ENCODE peak calls at places on chromosome 16, in eight cellular contexts. O, V, H, P, U, M, G and A are unnamed samples.

GRCh38 chr16:59988591-59988990 is 1254.5 kb upstream of the GOT2 start:
- DNase-seq in O (no peak), V (no peak), H (no peak), P (no peak), U (no peak), M (no peak), G (no peak), A (no peak)

GRCh38 chr16:87140211-87141200 is 176.7 kb downstream of the C16orf95 start:
- DNase-seq in O (no peak), V (no peak), H (no peak), P (no peak), U (no peak), M (no peak), G (no peak), A (no peak)

GRCh38 chr16:66427451-66427860 is 361 bp downstream of the BEAN1 start:
- DNase-seq in O (no peak), V (no peak), H (no peak), P (no peak), U (no peak), M (no peak), G (no peak), A (no peak)

GRCh38 chr16:63690961-63691360 is 1430.9 kb downstream of the CDH11 start:
- DNase-seq in O (no peak), V (no peak), H (no peak), P (no peak), U (no peak), M (no peak), G (no peak), A (no peak)

GRCh38 chr16:19436540-19436939 is 18.9 kb downstream of the TMC5 start:
- DNase-seq in O (no peak), V (no peak), H (no peak), P (no peak), U (no peak), M (no peak), G (no peak), A (no peak)

GRCh38 chr16:19167710-19168172 is 299 bp upstream of the SYT17 start:
- DNase-seq in O (peak; percentile 60), V (peak; percentile 81), H (no peak), P (peak; percentile 29), U (peak; percentile 90), M (peak; percentile 76), G (no peak), A (peak; percentile 65)

GRCh38 chr16:63447121-63447520 is 1410.9 kb upstream of the CDH8 start:
- DNase-seq in O (no peak), V (no peak), H (no peak), P (no peak), U (no peak), M (no peak), G (no peak), A (no peak)

GRCh38 chr16:5502467-5502869 is 404.9 kb upstream of the EEF2KMT start:
- DNase-seq in O (no peak), V (peak; percentile 63), H (no peak), P (no peak), U (peak; percentile 17), M (no peak), G (no peak), A (peak; percentile 46)

GRCh38 chr16:87955302-87956168 is 4.3 kb downstream of the BANP start:
- DNase-seq in O (no peak), V (no peak), H (no peak), P (no peak), U (no peak), M (no peak), G (no peak), A (no peak)

GRCh38 chr16:56781565-56781964 is 51.6 kb downstream of the NUP93 start:
- DNase-seq in O (no peak), V (no peak), H (no peak), P (no peak), U (no peak), M (no peak), G (no peak), A (no peak)
- H3K4me3 ChIP-seq in O (no peak overlapping the region), V (no peak overlapping the region), H (no peak overlapping the region), P (no peak overlapping the region), U (no peak overlapping the region), M (no peak overlapping the region), G (no peak overlapping the region), A (no peak overlapping the region)

GRCh38 chr16:17058471-17058870 is 412.3 kb downstream of the XYLT1 start:
- DNase-seq in O (no peak), V (no peak), H (no peak), P (no peak), U (no peak), M (no peak), G (no peak), A (no peak)

GRCh38 chr16:17061326-17061725 is 409.4 kb downstream of the XYLT1 start:
- DNase-seq in O (no peak), V (no peak), H (no peak), P (no peak), U (no peak), M (no peak), G (no peak), A (no peak)

GRCh38 chr16:17062676-17063075 is 408.1 kb downstream of the XYLT1 start:
- DNase-seq in O (no peak), V (no peak), H (no peak), P (no peak), U (no peak), M (no peak), G (no peak), A (no peak)

GRCh38 chr16:17067882-17068281 is 402.9 kb downstream of the XYLT1 start:
- DNase-seq in O (no peak), V (no peak), H (no peak), P (no peak), U (no peak), M (no peak), G (no peak), A (no peak)

GRCh38 chr16:17063156-17063555 is 407.6 kb downstream of the XYLT1 start:
- DNase-seq in O (no peak), V (no peak), H (no peak), P (no peak), U (no peak), M (no peak), G (no peak), A (no peak)
- H3K9me3 ChIP-seq in O (no peaks in the 10 kb centered on the region), V (no peaks in the 10 kb centered on the region), H (no peaks in the 10 kb centered on the region), P (no peaks in the 10 kb centered on the region), U (no peaks in the 10 kb centered on the region), M (no peaks in the 10 kb centered on the region), G (no peaks in the 10 kb centered on the region), A (no peaks in the 10 kb centered on the region)

DNA sequence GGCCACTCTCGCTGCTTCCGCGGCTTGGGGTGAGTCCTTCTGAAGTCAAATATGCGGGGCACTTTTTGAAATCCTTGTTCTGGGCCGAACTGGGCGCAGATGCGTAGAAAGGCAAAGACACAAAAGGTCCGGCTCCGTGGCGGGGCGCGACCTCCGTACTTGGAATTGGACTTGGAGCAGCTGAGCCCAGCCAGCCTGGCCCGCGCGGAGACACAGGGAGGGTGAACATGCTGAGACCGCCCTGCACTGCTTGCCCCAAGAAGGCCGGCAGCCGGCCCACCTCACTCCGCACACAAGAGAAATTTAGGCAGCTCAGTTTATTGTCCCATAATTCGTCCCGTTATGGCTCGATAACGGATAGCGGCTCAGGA is 72.2 kb downstream of the CES1 start:
- DNase-seq in O (no peak), V (no peak), H (no peak), P (no peak), U (no peak), M (no peak), G (no peak), A (no peak)
- H3K4me3 ChIP-seq in O (no peak overlapping the region), V (no peak overlapping the region), H (no peak overlapping the region), P (no peak overlapping the region), U (no peak overlapping the region), M (no peak overlapping the region), G (no peak overlapping the region), A (no peak overlapping the region)

DNA sequence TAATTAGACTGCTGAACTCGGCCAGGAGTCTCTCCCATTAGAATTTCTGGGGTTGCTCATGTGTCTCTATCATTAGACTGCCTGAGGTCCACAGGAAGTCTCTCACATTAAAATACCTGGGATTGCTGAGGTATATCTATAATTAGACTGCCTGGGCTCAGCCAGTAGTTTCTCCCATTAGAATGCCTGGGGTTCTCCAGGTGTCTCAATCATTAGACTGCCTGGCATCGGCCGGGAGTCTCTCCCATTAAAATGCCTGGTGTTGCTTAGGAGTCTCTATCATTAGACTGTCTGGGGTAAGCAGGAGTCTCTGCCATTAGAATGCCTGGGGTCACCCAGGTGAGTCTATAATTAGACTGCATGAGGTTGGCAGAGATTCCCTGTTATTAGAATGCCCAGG is 2233.4 kb downstream of the TP53TG3F start:
- DNase-seq in O (no peak), V (no peak), H (no peak), P (no peak), U (no peak), M (no peak), G (no peak), A (no peak)
- H3K9me3 ChIP-seq in O (no peaks in the 10 kb centered on the region), V (no peaks in the 10 kb centered on the region), H (no peaks in the 10 kb centered on the region), P (no peaks in the 10 kb centered on the region), U (no peaks in the 10 kb centered on the region), M (peaks cover 13% of the 10 kb centered on the region), G (peaks cover 7% of the 10 kb centered on the region), A (no peaks in the 10 kb centered on the region)

GRCh38 chr16:1537763-1538289 is 4.4 kb downstream of the TMEM204 start:
- DNase-seq in O (no peak), V (no peak), H (peak; percentile 40), P (peak; percentile 17), U (no peak), M (no peak), G (no peak), A (no peak)

GRCh38 chr16:1537138-1537577 is 3.7 kb downstream of the TMEM204 start:
- DNase-seq in O (no peak), V (no peak), H (no peak), P (peak; percentile 23), U (no peak), M (no peak), G (no peak), A (no peak)

GRCh38 chr16:1540556-1540855 is 7.0 kb downstream of the TMEM204 start:
- DNase-seq in O (no peak), V (no peak), H (no peak), P (no peak), U (no peak), M (no peak), G (no peak), A (no peak)

GRCh38 chr16:1539720-1540555 is 6.5 kb downstream of the TMEM204 start:
- DNase-seq in O (no peak), V (no peak), H (no peak), P (peak; percentile 11), U (no peak), M (no peak), G (no peak), A (no peak)

GRCh38 chr16:1538804-1539520 is 5.5 kb downstream of the TMEM204 start:
- DNase-seq in O (no peak), V (no peak), H (no peak), P (peak; percentile 15), U (peak; percentile 24), M (no peak), G (no peak), A (no peak)
- H3K4me3 ChIP-seq in O (no peak overlapping the region), V (no peak overlapping the region), H (peak overlapping the region; percentile 40), P (no peak overlapping the region), U (no peak overlapping the region), M (no peak overlapping the region), G (no peak overlapping the region), A (no peak overlapping the region)